ENCODE peak calls at places on chromosomes 13 and 19, in five cellular contexts. W is H9, P is H1, E is neuronal stem cell, R is mesenchymal stem cell. B is an unnamed sample.

GRCh38 chr13:39943711-39944110 is 288.2 kb downstream of the COG6 start:
- DNase-seq in P (no peak), R (no peak), W (no peak), E (no peak), B (no peak)

GRCh38 chr19:6769006-6769637 is 1.9 kb upstream of the SH2D3A start:
- DNase-seq in P (peak), E (no peak), R (peak), W (peak), B (peak)

GRCh38 chr13:95155504-95155903 is 145.7 kb downstream of the ABCC4 start:
- DNase-seq in R (no peak), P (no peak), W (no peak), E (no peak), B (no peak)

GRCh38 chr19:56261145-56261544 is 11.4 kb upstream of the EDDM13 start:
- DNase-seq in W (no peak), E (no peak), R (no peak), P (no peak), B (no peak)

GRCh38 chr13:112971288-112971643 is 2.3 kb downstream of the MCF2L start:
- DNase-seq in W (no peak), E (no peak), P (no peak), R (no peak), B (no peak)

GRCh38 chr13:20993661-20994440 is 67.5 kb downstream of the LATS2 start:
- DNase-seq in W (no peak), R (peak), P (no peak), E (no peak), B (no peak)

GRCh38 chr13:101925731-101926130 is 473.3 kb downstream of the ITGBL1 start:
- DNase-seq in E (no peak), R (no peak), W (no peak), P (no peak), B (no peak)

GRCh38 chr13:52070929-52071523 is 46.5 kb downstream of the UTP14C start:
- DNase-seq in E (no peak), W (no peak), R (peak), P (no peak), B (peak)

GRCh38 chr19:44613295-44614168 is at the start of gene IGSF23:
- DNase-seq in P (no peak), R (no peak), W (no peak), E (no peak), B (peak)

GRCh38 chr13:51806571-51806970 is 2.6 kb upstream of the DHRS12 start:
- DNase-seq in E (no peak), W (no peak), P (no peak), R (peak), B (no peak)

GRCh38 chr19:13995878-13996765 is 10.0 kb downstream of the RFX1 start:
- DNase-seq in E (no peak), P (no peak), W (no peak), R (no peak), B (no peak)

GRCh38 chr13:92896842-92897241 is 329.8 kb upstream of the GPC6 start:
- DNase-seq in R (peak), P (no peak), E (peak), W (no peak), B (peak)

GRCh38 chr13:49409008-49409407 is 34.9 kb downstream of the CAB39L start:
- DNase-seq in R (no peak), P (no peak), E (no peak), W (no peak), B (no peak)

GRCh38 chr13:25330541-25330940 is 29.1 kb downstream of the NUP58 start:
- DNase-seq in W (no peak), E (no peak), R (peak), P (no peak), B (no peak)

GRCh38 chr19:10432736-10433130 is 12.4 kb downstream of the PDE4A start:
- DNase-seq in E (no peak), W (no peak), P (no peak), R (no peak), B (no peak)

GRCh38 chr13:98208606-98209005 is 31.5 kb upstream of the RNF113B start:
- DNase-seq in W (no peak), E (no peak), P (no peak), R (peak), B (no peak)

GRCh38 chr13:56986121-56986520 is 154.6 kb upstream of the PRR20A start:
- DNase-seq in R (no peak), E (no peak), W (no peak), P (no peak), B (no peak)

GRCh38 chr13:23790591-23791170 is 98.5 kb downstream of the MIPEP start:
- DNase-seq in W (no peak), P (no peak), E (no peak), R (peak), B (no peak)

GRCh38 chr19:17473041-17473440 is 2.7 kb downstream of the SLC27A1 start:
- DNase-seq in R (peak), W (no peak), P (no peak), E (no peak), B (peak)

GRCh38 chr19:9885077-9885552 is 50.0 kb downstream of the PIN1 start:
- DNase-seq in W (no peak), E (no peak), R (peak), P (no peak), B (no peak)

DNA sequence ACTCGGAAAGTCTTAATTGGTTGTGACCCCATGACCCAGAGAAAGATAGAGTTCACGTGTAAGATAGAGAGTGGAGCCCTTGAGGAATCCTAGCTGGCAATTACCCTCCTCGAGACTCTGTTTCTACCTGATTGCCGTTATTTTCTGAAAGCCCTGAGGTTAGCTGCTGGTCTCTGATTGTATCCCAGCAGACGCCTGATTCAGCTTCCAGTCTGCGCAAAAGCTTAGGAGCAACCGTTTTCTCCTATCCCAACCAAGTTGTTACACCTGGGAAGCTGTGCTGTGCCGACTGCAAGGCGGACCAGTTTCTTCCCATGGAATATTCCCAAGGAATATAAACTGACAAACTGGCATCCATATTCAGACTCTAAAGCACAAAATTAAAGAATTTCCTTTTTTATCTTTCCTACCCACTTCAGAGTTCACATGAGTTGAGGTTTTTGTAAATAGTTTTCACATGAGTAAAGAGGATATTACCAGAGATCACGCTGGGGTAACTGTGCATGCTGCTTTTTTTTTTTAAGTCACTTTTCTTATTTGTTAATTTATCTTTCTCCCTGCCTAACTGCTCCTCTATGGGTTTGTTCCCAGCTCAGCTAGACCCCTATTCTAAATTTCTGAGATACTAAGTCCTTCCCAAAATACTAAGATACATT is 1.5 kb upstream of the TRPC4 start:
- DNase-seq in W (peak), P (peak), E (no peak), R (peak), B (peak)
- H2BK12ac ChIP-seq in W (no peak), P (no peak), E (no peak), R (no peak), B (no peak)

DNA sequence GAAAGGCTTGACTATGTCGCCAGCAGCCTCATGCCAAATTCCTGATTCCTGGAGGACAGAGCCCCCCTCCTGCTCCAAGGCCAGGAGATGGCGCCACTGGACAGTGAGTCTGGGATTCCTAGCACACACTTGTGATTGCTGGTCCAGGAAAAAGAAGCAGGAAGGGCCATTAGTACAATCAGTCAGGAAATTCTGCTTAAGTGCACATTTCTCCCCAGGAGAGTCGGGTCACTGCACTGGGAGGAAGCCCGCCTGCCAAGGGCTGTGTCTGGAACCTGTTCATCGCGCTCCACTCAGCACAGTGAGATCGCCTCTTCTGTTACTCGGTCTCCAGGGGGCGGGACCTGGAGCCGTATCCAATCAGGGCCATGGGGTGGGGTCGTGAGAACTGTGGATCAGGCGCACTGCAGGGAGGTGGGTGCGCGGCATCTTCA is 65.1 kb downstream of the ZNF823 start:
- DNase-seq in W (peak), P (peak), R (peak), E (peak), B (peak)
- H3K4me2 ChIP-seq in W (peak), P (peak), R (no peak), E (peak), B (peak)

GRCh38 chr13:33882804-33883203 is 64.9 kb downstream of the RFC3 start:
- DNase-seq in E (no peak), W (no peak), R (no peak), P (no peak), B (no peak)
- H2BK12ac ChIP-seq in E (no peak), W (no peak), R (no peak), P (no peak), B (no peak)

GRCh38 chr13:40996433-40997095 is 22.6 kb downstream of the ELF1 start:
- DNase-seq in W (no peak), P (no peak), E (no peak), R (no peak), B (no peak)

GRCh38 chr13:40995997-40996396 is 23.1 kb downstream of the ELF1 start:
- DNase-seq in W (no peak), E (no peak), P (no peak), R (no peak), B (peak)

GRCh38 chr13:40993119-40993518 is 26.0 kb downstream of the ELF1 start:
- DNase-seq in R (no peak), W (peak), P (no peak), E (no peak), B (peak)

GRCh38 chr13:40993987-40994386 is 25.1 kb downstream of the ELF1 start:
- DNase-seq in E (no peak), W (peak), R (no peak), P (no peak), B (peak)

GRCh38 chr13:40994581-40995230 is 24.4 kb downstream of the ELF1 start:
- DNase-seq in E (no peak), W (no peak), P (no peak), R (no peak), B (no peak)
- H3K4me2 ChIP-seq in E (no peak), W (no peak), P (no peak), R (no peak), B (peak)

GRCh38 chr19:3075605-3076431 is 13.5 kb upstream of the TLE5 start:
- DNase-seq in E (no peak), W (peak), P (peak), R (no peak), B (peak)

GRCh38 chr19:3071764-3072163 is 9.5 kb upstream of the TLE5 start:
- DNase-seq in E (no peak), P (no peak), R (no peak), W (no peak), B (no peak)

GRCh38 chr19:3068071-3068470 is 5.8 kb upstream of the TLE5 start:
- DNase-seq in W (no peak), P (no peak), E (no peak), R (no peak), B (no peak)

GRCh38 chr19:3073931-3074595 is 11.8 kb upstream of the TLE5 start:
- DNase-seq in P (peak), R (no peak), W (no peak), E (no peak), B (no peak)

GRCh38 chr19:3073159-3073563 is 10.9 kb upstream of the TLE5 start:
- DNase-seq in R (peak), P (no peak), E (no peak), W (no peak), B (peak)
- H2BK12ac ChIP-seq in R (no peak), P (no peak), E (no peak), W (no peak), B (no peak)

GRCh38 chr19:16330368-16330801 is 5.8 kb downstream of the KLF2 start:
- DNase-seq in R (peak), P (no peak), W (no peak), E (no peak), B (peak)
- H3K4me2 ChIP-seq in R (no peak), P (no peak), W (no peak), E (no peak), B (no peak)

DNA sequence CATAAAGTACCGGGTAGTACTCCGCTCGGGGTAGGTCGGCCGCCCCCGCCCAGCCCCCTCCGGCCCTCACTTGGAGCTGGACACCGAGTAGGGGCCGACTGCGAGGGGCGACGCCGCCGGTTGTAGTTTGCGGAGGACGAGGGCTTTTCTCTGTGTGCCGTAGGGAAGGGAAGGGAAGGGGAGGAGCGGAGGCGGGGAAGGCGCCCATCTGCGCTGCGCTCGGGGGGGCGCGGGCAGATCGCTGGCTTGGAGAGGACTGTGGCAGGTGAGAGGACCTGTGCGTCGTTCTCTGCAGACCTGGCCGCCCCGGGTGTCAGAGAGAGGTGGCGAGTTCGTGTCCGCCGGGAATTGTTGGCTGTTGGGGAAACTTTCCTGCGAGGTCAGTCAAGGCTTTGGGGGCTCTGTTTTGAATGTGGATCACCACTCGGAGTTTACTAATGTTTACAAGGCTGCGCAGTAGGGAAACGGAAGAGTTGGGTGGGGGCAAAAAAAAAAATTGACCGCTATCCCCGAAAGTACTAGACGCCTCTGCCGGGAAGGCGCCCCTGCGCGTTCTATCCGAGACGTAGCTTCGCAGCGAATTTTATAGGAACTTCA is 1.4 kb downstream of the ING1 start:
- DNase-seq in W (peak), P (peak), R (no peak), E (peak), B (peak)
- H2BK12ac ChIP-seq in W (no peak), P (peak), R (no peak), E (no peak), B (peak)

GRCh38 chr19:35410487-35410886 is 37.6 kb upstream of the FFAR2 start:
- DNase-seq in E (no peak), P (no peak), R (no peak), W (no peak), B (no peak)
- H3K4me2 ChIP-seq in E (no peak), P (no peak), R (no peak), W (no peak), B (no peak)

GRCh38 chr19:47348819-47349795 is at the start of gene DHX34:
- DNase-seq in E (peak), P (peak), R (peak), W (peak), B (peak)

GRCh38 chr19:47351545-47351944 is 2.4 kb downstream of the DHX34 start:
- DNase-seq in R (peak), E (no peak), W (peak), P (no peak), B (no peak)

GRCh38 chr19:47352095-47352494 is 3.0 kb downstream of the DHX34 start:
- DNase-seq in W (no peak), R (no peak), E (no peak), P (no peak), B (no peak)

GRCh38 chr19:47353307-47353712 is 4.2 kb downstream of the DHX34 start:
- DNase-seq in P (no peak), R (no peak), E (no peak), W (no peak), B (no peak)

GRCh38 chr19:47350599-47350998 is 1.5 kb downstream of the DHX34 start:
- DNase-seq in P (no peak), E (no peak), W (no peak), R (no peak), B (no peak)
- H2BK12ac ChIP-seq in P (no peak), E (no peak), W (no peak), R (no peak), B (no peak)

B was measured in trophoblast cell.